ENCODE peak calls at places on chromosomes 3 and 15, in ten cellular contexts. O is WERI-Rb-1, B is AG10803, F is testis, C is GM12865, K is K562, M is HL-60, S is uterus, L is fibroblast of mammary gland, E is GM12878. T is an unnamed sample.

GRCh38 chr3:143358155-143358792 is 238.7 kb downstream of the CHST2 start:
- DNase-seq in S (no peak), L (no peak), O (no peak), M (no peak), B (no peak), F (no peak), E (no peak), C (no peak), K (no peak), T (no peak)

GRCh38 chr15:26773917-26774316 is 1.1 kb upstream of the GABRB3 start:
- DNase-seq in O (peak), M (no peak), L (no peak), K (no peak), C (no peak), F (no peak), B (no peak), S (no peak), E (no peak), T (no peak)

GRCh38 chr3:102090646-102091045 is 241.3 kb downstream of the NFKBIZ start:
- DNase-seq in M (no peak), F (no peak), B (peak), L (peak), S (no peak), E (no peak), K (no peak), C (no peak), O (no peak), T (no peak)

GRCh38 chr3:29285356-29286070 is 4.6 kb downstream of the RBMS3 start:
- DNase-seq in O (no peak), L (peak), B (peak), K (no peak), F (no peak), C (no peak), E (no peak), M (no peak), S (no peak), T (no peak)

GRCh38 chr3:136787226-136787793 is 31.6 kb upstream of the SLC35G2 start:
- DNase-seq in M (no peak), C (peak), K (peak), L (peak), B (peak), F (peak), E (no peak), O (peak), S (no peak), T (no peak)

GRCh38 chr3:134463676-134464611 is 21.8 kb downstream of the ANAPC13 start:
- DNase-seq in S (peak), K (no peak), C (no peak), M (no peak), B (peak), L (peak), O (no peak), F (peak), E (no peak), T (no peak)

GRCh38 chr15:68114356-68114755 is 60.2 kb downstream of the PIAS1 start:
- DNase-seq in K (no peak), L (peak), C (peak), S (no peak), O (no peak), E (no peak), B (peak), M (no peak), F (no peak), T (no peak)

GRCh38 chr3:155079795-155080546 is at the start of gene MME:
- DNase-seq in C (no peak), M (no peak), K (peak), E (no peak), L (peak), F (peak), S (no peak), B (peak), O (peak), T (peak)

GRCh38 chr3:36677331-36678007 is 86.9 kb downstream of the DCLK3 start:
- DNase-seq in L (peak), E (no peak), O (no peak), F (no peak), B (peak), C (peak), K (no peak), M (no peak), S (no peak), T (no peak)

GRCh38 chr3:53255360-53255774 is 455 bp downstream of the TKT start:
- DNase-seq in L (no peak), M (no peak), F (peak), B (no peak), C (peak), E (no peak), O (peak), S (no peak), K (no peak), T (no peak)

GRCh38 chr15:38842991-38843610 is 278.5 kb upstream of the RASGRP1 start:
- DNase-seq in E (no peak), L (no peak), C (no peak), B (peak), F (no peak), K (no peak), M (no peak), S (no peak), O (no peak), T (no peak)

GRCh38 chr3:125605771-125606170 is 10.5 kb upstream of the OSBPL11 start:
- DNase-seq in O (no peak), K (no peak), C (no peak), S (no peak), M (no peak), B (no peak), E (no peak), F (no peak), L (no peak), T (no peak)

GRCh38 chr15:52483712-52484111 is 45.0 kb downstream of the MYO5A start:
- DNase-seq in S (no peak), L (peak), K (no peak), E (no peak), B (peak), O (no peak), F (no peak), C (no peak), M (no peak), T (no peak)

GRCh38 chr3:108051005-108051404 is 39.8 kb downstream of the CD47 start:
- DNase-seq in K (no peak), B (no peak), L (no peak), E (no peak), S (no peak), M (no peak), F (no peak), O (no peak), C (no peak), T (no peak)

GRCh38 chr3:196274585-196274984 is 12.9 kb downstream of the PCYT1A start:
- DNase-seq in L (peak), S (no peak), K (peak), M (no peak), F (no peak), O (no peak), E (peak), B (no peak), C (peak), T (no peak)

GRCh38 chr15:79066391-79067090 is 24.0 kb downstream of the RASGRF1 start:
- DNase-seq in O (no peak), K (no peak), E (no peak), S (no peak), F (no peak), C (no peak), L (no peak), M (no peak), B (no peak), T (no peak)

GRCh38 chr15:34314491-34314890 is 23.1 kb downstream of the SLC12A6 start:
- DNase-seq in L (peak), O (no peak), K (no peak), B (no peak), C (no peak), S (no peak), M (no peak), F (no peak), E (no peak), T (no peak)

GRCh38 chr15:70561885-70562284 is 201.5 kb downstream of the UACA start:
- DNase-seq in K (no peak), F (no peak), E (no peak), B (no peak), L (no peak), S (no peak), O (no peak), M (no peak), C (no peak), T (no peak)

GRCh38 chr3:48086736-48087470 is 70.7 kb upstream of the MAP4 start:
- DNase-seq in C (no peak), K (no peak), F (no peak), B (peak), M (no peak), O (no peak), L (peak), E (no peak), S (no peak), T (no peak)

GRCh38 chr3:168051579-168052183 is 44.0 kb downstream of the GOLIM4 start:
- DNase-seq in C (peak), M (no peak), O (no peak), B (peak), L (peak), S (no peak), K (no peak), E (peak), F (no peak), T (no peak)

GRCh38 chr3:148992027-148992634 is 791 bp downstream of the GYG1 start:
- DNase-seq in M (peak), K (peak), O (peak), B (peak), E (no peak), C (peak), L (peak), S (peak), F (peak), T (peak)

GRCh38 chr3:33717616-33717865 is 513 bp downstream of the CLASP2 start:
- DNase-seq in E (no peak), B (no peak), M (no peak), K (peak), F (peak), S (peak), O (no peak), L (peak), C (no peak), T (peak)

GRCh38 chr3:44924102-44925084 is 50.0 kb downstream of the TGM4 start:
- DNase-seq in O (no peak), S (no peak), B (peak), F (peak), M (no peak), E (no peak), K (no peak), L (no peak), C (no peak), T (no peak)

GRCh38 chr15:71110800-71111565 is 4.3 kb upstream of the THSD4 start:
- DNase-seq in L (no peak), S (no peak), E (no peak), M (no peak), O (no peak), C (no peak), F (no peak), K (no peak), B (peak), T (no peak)

GRCh38 chr15:38683382-38684242 is 119.0 kb upstream of the RASGRP1 start:
- DNase-seq in F (peak), E (no peak), O (peak), B (peak), K (peak), L (peak), S (no peak), M (peak), C (peak), T (peak)

GRCh38 chr3:108215876-108216275 is 6.3 kb downstream of the IFT57 start:
- DNase-seq in K (no peak), F (no peak), M (no peak), E (no peak), O (no peak), C (no peak), B (no peak), S (no peak), L (no peak), T (no peak)

GRCh38 chr3:113255100-113255853 is 43.9 kb downstream of the BOC start:
- DNase-seq in S (no peak), C (no peak), L (peak), K (peak), M (no peak), B (no peak), O (no peak), E (no peak), F (no peak), T (no peak)

GRCh38 chr3:121165397-121165837 is 257.4 kb downstream of the STXBP5L start:
- DNase-seq in M (no peak), B (no peak), L (no peak), S (no peak), F (no peak), E (no peak), O (no peak), K (peak), C (no peak), T (no peak)

GRCh38 chr3:129829640-129830039 is 63.9 kb downstream of the TMCC1 start:
- DNase-seq in E (no peak), S (peak), F (peak), K (peak), M (peak), B (peak), C (peak), O (peak), L (peak), T (peak)

GRCh38 chr3:13872451-13872850 is 7.4 kb downstream of the WNT7A start:
- DNase-seq in E (no peak), K (no peak), B (no peak), O (no peak), M (no peak), L (no peak), C (no peak), S (no peak), F (no peak), T (no peak)

GRCh38 chr3:195421410-195421809 is 21.4 kb downstream of the ACAP2 start:
- DNase-seq in B (peak), O (no peak), K (no peak), M (no peak), C (no peak), L (peak), F (no peak), E (no peak), S (no peak), T (no peak)

GRCh38 chr3:175146258-175146657 is 287.1 kb downstream of the NAALADL2 start:
- DNase-seq in F (no peak), E (no peak), B (peak), C (no peak), O (no peak), L (peak), M (no peak), K (no peak), S (no peak), T (no peak)

GRCh38 chr15:90300988-90301715 is 35.7 kb downstream of the NGRN start:
- DNase-seq in O (peak), E (no peak), C (peak), S (peak), B (peak), L (peak), M (peak), K (peak), F (peak), T (peak)

GRCh38 chr15:68205949-68206539 is 912 bp upstream of the CALML4 start:
- DNase-seq in E (no peak), M (peak), O (no peak), F (peak), C (no peak), K (peak), L (no peak), S (no peak), B (no peak), T (no peak)

GRCh38 chr3:30913176-30913575 is 18.7 kb upstream of the GADL1 start:
- DNase-seq in B (peak), O (no peak), K (no peak), C (no peak), E (no peak), M (no peak), L (peak), F (no peak), S (no peak), T (no peak)

GRCh38 chr3:30912304-30912703 is 17.8 kb upstream of the GADL1 start:
- DNase-seq in M (no peak), F (no peak), O (no peak), S (no peak), B (no peak), K (no peak), L (no peak), E (no peak), C (no peak), T (no peak)

GRCh38 chr3:30904986-30905385 is 10.5 kb upstream of the GADL1 start:
- DNase-seq in L (peak), F (no peak), B (no peak), C (no peak), S (no peak), O (no peak), M (no peak), K (no peak), E (no peak), T (no peak)

GRCh38 chr3:30908466-30909037 is 14.1 kb upstream of the GADL1 start:
- DNase-seq in L (no peak), C (no peak), E (no peak), S (no peak), B (no peak), O (no peak), F (no peak), K (no peak), M (no peak), T (no peak)
- TF ChIP-seq CTCF in L (no peak), C (no peak), E (no peak), S (no peak), B (no peak), O (no peak), F (no peak), K (no peak), M (no peak), T (no peak)

GRCh38 chr3:147406255-147407023 is at the start of gene ZIC4:
- DNase-seq in C (no peak), M (no peak), O (no peak), S (no peak), F (no peak), K (no peak), B (no peak), L (no peak), E (no peak), T (no peak)

GRCh38 chr3:147408180-147409105 is 722 bp upstream of the ZIC1 start:
- DNase-seq in K (no peak), E (no peak), F (no peak), L (no peak), C (no peak), B (no peak), S (no peak), O (no peak), M (no peak), T (no peak)

GRCh38 chr3:147407107-147407494 is 758 bp upstream of the ZIC4 start:
- DNase-seq in S (no peak), C (no peak), L (no peak), M (no peak), F (no peak), O (no peak), B (no peak), K (no peak), E (no peak), T (no peak)

GRCh38 chr3:147409143-147410121 is at the start of gene ZIC1:
- DNase-seq in F (peak), K (no peak), E (no peak), S (no peak), C (no peak), B (peak), L (no peak), M (no peak), O (peak), T (no peak)

GRCh38 chr3:147407495-147408179 is 1.3 kb upstream of the ZIC4 start:
- DNase-seq in B (no peak), M (no peak), C (no peak), E (no peak), K (no peak), F (no peak), O (no peak), S (no peak), L (no peak), T (no peak)
- H3K4me3 ChIP-seq in B (no peak), M (no peak), C (no peak), E (no peak), K (no peak), F (no peak), O (no peak), S (no peak), L (no peak), T (no peak)

GRCh38 chr15:31360158-31360561 is 33.5 kb downstream of the KLF13 start:
- DNase-seq in M (no peak), B (no peak), F (no peak), L (no peak), O (no peak), S (no peak), C (no peak), E (no peak), K (no peak), T (no peak)

GRCh38 chr15:31362121-31362520 is 35.5 kb downstream of the KLF13 start:
- DNase-seq in C (no peak), B (no peak), L (no peak), E (no peak), K (no peak), M (no peak), O (no peak), F (no peak), S (no peak), T (no peak)

GRCh38 chr15:31360843-31361763 is 34.5 kb downstream of the KLF13 start:
- DNase-seq in E (no peak), L (no peak), C (peak), K (no peak), S (no peak), O (no peak), B (no peak), F (peak), M (peak), T (no peak)

GRCh38 chr15:31362886-31363285 is 36.3 kb downstream of the KLF13 start:
- DNase-seq in L (no peak), O (no peak), S (no peak), F (no peak), C (no peak), E (no peak), K (no peak), B (no peak), M (no peak), T (no peak)

GRCh38 chr15:31361764-31362120 is 35.1 kb downstream of the KLF13 start:
- DNase-seq in O (no peak), M (no peak), S (no peak), K (no peak), E (no peak), L (no peak), C (no peak), B (no peak), F (peak), T (no peak)
- TF ChIP-seq CTCF in O (no peak), M (no peak), S (no peak), K (no peak), E (no peak), L (no peak), C (no peak), B (no peak), F (no peak), T (peak)

GRCh38 chr3:189122120-189122519 is 49.7 kb upstream of the TPRG1 start:
- DNase-seq in M (no peak), O (no peak), K (no peak), S (no peak), B (no peak), C (no peak), F (no peak), L (no peak), E (no peak), T (no peak)
- H3K4me3 ChIP-seq in M (no peak), O (no peak), K (no peak), S (no peak), B (no peak), C (no peak), F (no peak), L (no peak), E (no peak), T (no peak)

GRCh38 chr3:71859128-71859519 is 74.2 kb upstream of the PROK2 start:
- DNase-seq in B (peak), C (peak), O (no peak), S (no peak), E (no peak), K (peak), L (peak), F (peak), M (peak), T (peak)
- TF ChIP-seq CTCF in B (peak), C (peak), O (peak), S (peak), E (peak), K (peak), L (peak), F (no peak), M (peak), T (peak)

DNA sequence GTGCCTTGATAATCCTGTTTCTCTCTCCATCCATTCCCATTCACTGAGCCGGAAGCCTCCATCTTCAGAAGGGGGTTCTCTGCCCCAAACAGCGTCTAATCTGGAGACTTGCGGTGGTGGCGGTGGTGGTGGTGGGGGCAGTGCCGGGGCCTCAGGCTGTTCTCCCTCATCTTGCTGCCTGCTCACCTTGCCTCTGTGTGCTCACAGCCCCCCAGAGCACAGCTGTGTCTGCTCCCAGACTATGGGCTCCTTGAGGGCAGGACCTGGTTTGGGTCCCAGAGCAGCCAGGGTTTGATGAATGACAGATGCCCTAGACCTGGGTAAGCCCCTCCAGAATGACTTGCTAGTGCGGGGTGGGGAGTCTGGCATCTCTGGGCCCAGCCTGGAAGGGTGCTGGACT is 430 bp upstream of the PSTPIP1 start:
- DNase-seq in E (no peak), S (no peak), L (no peak), O (no peak), M (no peak), B (no peak), F (no peak), C (no peak), K (no peak), T (no peak)
- H3K4me3 ChIP-seq in E (no peak), S (no peak), L (no peak), O (no peak), M (peak), B (no peak), F (no peak), C (peak), K (no peak), T (no peak)

T was measured in BE2C.